ENCODE peak calls at places on chromosome 5, in six cellular contexts. E is WTC11, Z is A549, L is NB4, C is HCT116, Y is K562. H is an unnamed sample.

GRCh38 chr5:94778712-94779111 is 160.2 kb downstream of the SLF1 start:
- DNase-seq in L (no peak), C (no peak), E (no peak), Z (no peak), Y (no peak), H (no peak)

GRCh38 chr5:93503598-93504067 is 77.4 kb downstream of the NR2F1-AS1 start:
- DNase-seq in L (no peak), Y (no peak), Z (peak; percentile 1), E (no peak), C (no peak), H (peak; percentile 79)

GRCh38 chr5:71938886-71939285 is 168.4 kb upstream of the MAP1B start:
- DNase-seq in Z (peak; percentile 60), L (no peak), C (no peak), E (peak; percentile 28), Y (no peak), H (no peak)

GRCh38 chr5:53166101-53166500 is 56.5 kb upstream of the MOCS2 start:
- DNase-seq in E (no peak), Y (no peak), C (no peak), L (no peak), Z (no peak), H (no peak)

GRCh38 chr5:74028976-74029375 is 403.0 kb downstream of the ARHGEF28 start:
- DNase-seq in Y (no peak), L (no peak), E (no peak), C (no peak), Z (no peak), H (no peak)

GRCh38 chr5:172939561-172939960 is 19.7 kb upstream of the RPL26L1 start:
- DNase-seq in C (no peak), E (no peak), L (no peak), Y (no peak), Z (no peak), H (no peak)

GRCh38 chr5:30041291-30041690 is 1152.2 kb upstream of the CDH6 start:
- DNase-seq in Y (no peak), Z (no peak), E (no peak), C (no peak), L (no peak), H (no peak)

GRCh38 chr5:169827769-169828168 is 152.5 kb downstream of the INSYN2B start:
- DNase-seq in E (no peak), C (no peak), L (no peak), Y (no peak), Z (no peak), H (no peak)

GRCh38 chr5:10445352-10445751 is 3.7 kb downstream of the ROPN1L start:
- DNase-seq in L (peak; percentile 73), E (no peak), Z (no peak), C (no peak), Y (peak; percentile 49), H (no peak)

GRCh38 chr5:1881731-1882336 is 891 bp downstream of the IRX4 start:
- DNase-seq in C (no peak), L (no peak), Y (no peak), Z (no peak), E (peak; percentile 44), H (no peak)

GRCh38 chr5:138803935-138804334 is 50.7 kb downstream of the CTNNA1 start:
- DNase-seq in C (no peak), Y (no peak), Z (no peak), L (no peak), E (no peak), H (no peak)

GRCh38 chr5:66915531-66915930 is 281.1 kb downstream of the CD180 start:
- DNase-seq in E (no peak), C (no peak), L (no peak), Y (no peak), Z (no peak), H (no peak)

GRCh38 chr5:173454764-173455598 is 126.8 kb upstream of the STC2 start:
- DNase-seq in Z (peak; percentile 92), L (peak; percentile 26), Y (peak; percentile 74), C (peak; percentile 95), E (no peak), H (peak; percentile 9)

GRCh38 chr5:35600591-35600990 is 17.1 kb upstream of the SPEF2 start:
- DNase-seq in C (no peak), Z (no peak), E (no peak), L (no peak), Y (no peak), H (no peak)

GRCh38 chr5:35593338-35593737 is 24.3 kb upstream of the SPEF2 start:
- DNase-seq in E (no peak), Z (no peak), L (no peak), C (no peak), Y (no peak), H (no peak)

DNA sequence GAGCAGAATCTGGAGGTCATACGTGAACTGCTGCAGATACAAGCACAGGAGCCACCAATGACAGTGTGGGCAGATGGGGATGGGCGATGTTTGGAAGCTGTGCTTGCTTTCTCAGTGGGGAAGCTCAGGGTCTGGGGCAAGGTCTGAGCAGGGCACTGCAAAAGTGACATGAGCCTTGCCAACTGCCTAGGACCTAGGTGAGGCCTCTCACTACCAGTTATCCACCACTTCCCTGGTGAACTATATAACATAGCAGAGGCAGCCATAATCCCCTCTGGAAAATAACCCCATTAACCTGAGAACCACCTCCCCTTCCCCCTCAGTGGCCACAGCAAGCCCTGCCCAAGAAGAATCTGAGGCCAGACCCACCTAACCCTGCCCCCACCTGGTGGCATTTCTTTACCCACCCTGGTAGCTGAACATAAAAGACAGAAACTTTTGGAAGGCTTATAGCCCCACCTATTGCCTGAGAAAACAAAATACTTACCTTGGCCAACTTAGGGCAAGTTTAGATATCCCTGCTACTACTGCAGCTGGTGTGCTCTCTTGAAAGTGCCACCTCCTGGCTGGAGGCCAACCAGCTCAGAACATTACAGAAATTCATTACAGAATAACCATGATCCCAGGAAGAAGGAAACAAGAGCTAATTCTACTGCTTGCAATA is 18.8 kb upstream of the SPEF2 start:
- DNase-seq in Y (no peak), Z (no peak), E (peak; percentile 53), C (peak; percentile 13), L (peak; percentile 35), H (no peak)
- TF ChIP-seq MAX in Y (no peak), Z (no peak), E (no peak), C (no peak), L (no peak), H (no peak)

DNA sequence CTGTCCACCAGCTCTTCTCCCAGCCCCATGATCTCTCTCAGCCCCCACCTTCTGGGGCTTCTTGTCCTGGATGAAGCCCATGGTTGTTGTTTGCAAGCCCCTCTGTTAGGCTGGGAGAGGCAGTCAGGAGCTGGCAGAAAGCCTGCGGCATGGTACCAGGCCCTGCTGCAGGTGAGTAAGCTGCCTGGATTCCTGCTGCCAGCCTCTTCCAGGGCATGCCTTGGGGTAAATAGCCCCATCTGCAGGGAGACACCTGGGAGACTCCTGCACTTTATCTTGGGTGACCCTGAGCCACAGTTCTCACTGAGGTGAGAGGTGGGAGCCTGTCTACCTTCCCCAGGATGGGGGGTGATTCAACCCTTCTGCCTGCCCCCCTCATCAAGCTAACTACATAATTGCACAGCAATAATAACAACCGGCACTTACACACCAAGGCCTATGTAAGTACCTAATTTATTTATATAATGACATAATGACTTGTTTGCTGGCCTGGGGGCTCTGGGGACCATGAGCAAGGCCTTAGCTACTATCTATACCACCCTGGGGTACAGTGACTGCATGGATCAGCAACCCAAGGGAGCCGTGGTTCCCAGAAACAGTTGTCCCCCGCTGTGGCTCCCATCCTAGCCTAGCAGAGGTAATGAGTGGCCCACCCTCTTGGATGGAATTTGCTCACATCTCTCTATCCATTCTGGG is 116.0 kb downstream of the PSD2 start:
- DNase-seq in L (no peak), C (no peak), Z (no peak), Y (no peak), E (no peak), H (no peak)
- TF ChIP-seq MAX in L (no peak), C (no peak), Z (no peak), Y (no peak), E (no peak), H (no peak)

DNA sequence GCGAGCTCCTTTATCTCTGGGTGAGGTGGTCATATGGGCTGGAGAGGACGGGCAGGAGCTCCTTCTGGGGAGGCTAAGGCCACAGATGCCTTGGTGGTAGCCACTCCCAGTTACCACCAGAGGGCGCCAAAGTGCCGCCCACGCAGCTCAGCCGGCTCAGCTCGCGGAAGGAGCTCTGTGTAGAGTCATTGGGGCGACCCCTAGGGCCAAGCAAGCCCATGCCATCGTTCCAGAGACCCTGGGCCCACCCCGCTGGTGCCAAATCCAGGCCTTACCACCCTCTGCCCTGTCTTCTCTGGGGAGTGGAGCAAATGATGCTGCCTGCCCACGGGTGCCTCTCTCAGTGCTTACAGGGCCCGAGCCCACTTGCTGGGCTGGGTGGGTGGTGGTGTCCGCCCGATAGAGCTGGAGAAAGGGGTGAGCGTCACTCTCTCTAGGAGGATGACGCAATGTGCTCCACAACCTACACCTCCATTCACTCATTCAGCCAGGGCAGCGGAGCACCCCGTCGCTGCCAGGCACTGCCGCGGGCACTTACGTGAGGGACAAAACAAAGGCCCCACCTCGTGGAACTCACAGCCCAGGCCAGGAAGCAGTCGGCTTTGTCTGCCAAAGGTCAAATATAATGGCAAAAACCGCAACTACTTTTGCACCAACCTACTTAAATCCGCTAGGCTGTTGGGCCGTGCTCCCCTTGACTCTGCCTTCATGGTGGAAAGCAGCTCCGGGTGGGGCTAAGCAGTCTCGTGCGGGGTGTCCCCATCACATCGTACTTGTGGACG is 13.8 kb downstream of the TSPAN17 start:
- DNase-seq in L (peak; percentile 79), Z (peak; percentile 95), C (peak; percentile 49), Y (peak; percentile 90), E (peak; percentile 89), H (peak; percentile 69)
- TF ChIP-seq MAX in L (no peak), Z (no peak), C (no peak), Y (peak; percentile 33), E (peak; percentile 39), H (no peak)

DNA sequence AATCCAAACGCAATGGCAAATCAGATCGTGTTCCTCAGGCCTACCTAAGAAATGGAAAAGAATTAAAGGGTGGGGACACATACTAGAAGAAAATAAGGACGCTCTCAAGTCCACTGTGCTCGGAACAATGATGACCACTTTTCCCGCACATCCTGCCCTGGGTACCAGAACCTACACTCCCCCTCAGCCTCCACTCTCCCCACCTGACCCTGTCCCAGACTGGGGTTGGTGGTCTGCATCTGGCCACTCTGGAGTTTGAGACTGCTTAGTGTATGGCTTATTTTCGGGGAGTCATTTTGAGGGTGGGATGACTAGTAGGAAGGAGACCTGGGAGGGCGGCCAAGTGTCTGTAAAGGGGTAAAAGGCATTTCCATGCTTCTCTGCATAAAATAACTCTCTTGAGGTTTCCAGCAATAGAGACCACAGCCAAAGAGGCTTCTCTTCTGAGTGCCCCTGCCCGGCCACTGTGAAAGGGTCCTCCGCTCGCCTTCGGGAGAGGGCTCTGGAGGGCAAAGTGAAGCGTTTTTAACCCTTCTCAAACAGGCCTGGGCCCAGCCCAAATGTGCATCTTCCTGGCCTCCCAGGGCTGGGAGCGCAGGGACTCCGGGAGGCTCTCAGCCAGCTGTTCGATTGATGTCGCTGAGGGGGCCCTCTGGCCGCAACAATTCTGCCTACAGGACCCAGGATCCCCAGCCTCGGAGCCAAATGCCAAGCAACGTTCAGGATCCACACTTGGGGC is 4.6 kb upstream of the OTP start:
- DNase-seq in Y (no peak), C (no peak), E (peak; percentile 61), Z (no peak), L (no peak), H (no peak)
- TF ChIP-seq MAX in Y (no peak), C (no peak), E (no peak), Z (no peak), L (no peak), H (no peak)